ENCODE peak calls at places on chromosomes 2 and 18, in four cellular contexts. X is AG04450, W is H9, E is tibial artery. I is an unnamed sample. For H3K27me3, the result is how much of the 10 kb centered on the place peaks cover.

GRCh38 chr18:50097702-50098101 is 97.2 kb downstream of the MYO5B start:
- DNase-seq in X (no peak), W (no peak), E (no peak), I (no peak)

GRCh38 chr2:203693242-203693879 is 13.1 kb upstream of the CD28 start:
- DNase-seq in X (no peak), W (no peak), E (no peak), I (no peak)

GRCh38 chr18:39190508-39190907 is 1624.9 kb upstream of the CELF4 start:
- DNase-seq in X (no peak), W (no peak), E (no peak), I (no peak)

GRCh38 chr2:99171377-99172140 is 9.3 kb downstream of the MITD1 start:
- DNase-seq in X (no peak), W (no peak), E (no peak), I (no peak)

GRCh38 chr2:102122115-102122514 is 20.4 kb upstream of the IL1R1 start:
- DNase-seq in X (no peak), W (no peak), E (no peak), I (no peak)

GRCh38 chr2:119476301-119477117 is 44.9 kb downstream of the TMEM37 start:
- DNase-seq in X (peak), W (peak), E (peak), I (peak)

GRCh38 chr2:223980397-223980735 is 23.1 kb downstream of the MRPL44 start:
- DNase-seq in X (no peak), W (no peak), E (no peak), I (no peak)

GRCh38 chr2:72144746-72145657 is 2.7 kb downstream of the CYP26B1 start:
- DNase-seq in X (no peak), W (peak), E (peak), I (peak)

GRCh38 chr18:72652990-72653593 is 109.0 kb upstream of the CBLN2 start:
- DNase-seq in X (no peak), W (peak), E (no peak), I (no peak)

GRCh38 chr2:195575021-195575420 is 82.0 kb upstream of the SLC39A10 start:
- DNase-seq in X (no peak), W (no peak), E (no peak), I (no peak)

GRCh38 chr2:158777077-158777476 is 18.0 kb upstream of the DAPL1 start:
- DNase-seq in X (no peak), W (no peak), E (no peak), I (no peak)

GRCh38 chr18:48345596-48345995 is 63.6 kb downstream of the ZBTB7C start:
- DNase-seq in X (no peak), W (no peak), E (no peak), I (no peak)

GRCh38 chr2:20522311-20522710 is 75.4 kb downstream of the RHOB start:
- DNase-seq in X (no peak), W (no peak), E (no peak), I (no peak)

GRCh38 chr18:70293166-70293565 is 4.3 kb downstream of the SOCS6 start:
- DNase-seq in X (no peak), W (no peak), E (no peak), I (no peak)

GRCh38 chr2:10080536-10081304 is 509 bp upstream of the CYS1 start:
- DNase-seq in X (no peak), W (no peak), E (no peak), I (no peak)

GRCh38 chr18:41486581-41486980 is 468.5 kb upstream of the PIK3C3 start:
- DNase-seq in X (no peak), W (no peak), E (no peak), I (no peak)

GRCh38 chr18:10365901-10366300 is 88.5 kb upstream of the APCDD1 start:
- DNase-seq in X (no peak), W (no peak), E (no peak), I (no peak)

GRCh38 chr2:198961555-198961954 is 496.2 kb downstream of the SATB2 start:
- DNase-seq in X (no peak), W (no peak), E (no peak), I (no peak)

GRCh38 chr2:171824086-171824485 is 70.0 kb downstream of the SLC25A12 start:
- DNase-seq in X (no peak), W (no peak), E (no peak), I (no peak)

GRCh38 chr18:32258558-32259204 is 68.8 kb downstream of the MEP1B start:
- DNase-seq in X (no peak), W (no peak), E (no peak), I (no peak)

GRCh38 chr2:25543939-25544338 is 129.4 kb downstream of the DTNB start:
- DNase-seq in X (no peak), W (no peak), E (no peak), I (no peak)

GRCh38 chr2:232699110-232699509 is 2.0 kb downstream of the GIGYF2 start:
- DNase-seq in X (no peak), W (no peak), E (no peak), I (no peak)

GRCh38 chr2:20930928-20931327 is 108.0 kb upstream of the LDAH start:
- DNase-seq in X (no peak), W (no peak), E (no peak), I (no peak)

GRCh38 chr2:70548233-70548632 is 5.4 kb downstream of the TGFA start:
- DNase-seq in X (no peak), W (no peak), E (no peak), I (no peak)
- H3K27me3 ChIP-seq in X (under half), W (under half), E (under half), I (under half)

DNA sequence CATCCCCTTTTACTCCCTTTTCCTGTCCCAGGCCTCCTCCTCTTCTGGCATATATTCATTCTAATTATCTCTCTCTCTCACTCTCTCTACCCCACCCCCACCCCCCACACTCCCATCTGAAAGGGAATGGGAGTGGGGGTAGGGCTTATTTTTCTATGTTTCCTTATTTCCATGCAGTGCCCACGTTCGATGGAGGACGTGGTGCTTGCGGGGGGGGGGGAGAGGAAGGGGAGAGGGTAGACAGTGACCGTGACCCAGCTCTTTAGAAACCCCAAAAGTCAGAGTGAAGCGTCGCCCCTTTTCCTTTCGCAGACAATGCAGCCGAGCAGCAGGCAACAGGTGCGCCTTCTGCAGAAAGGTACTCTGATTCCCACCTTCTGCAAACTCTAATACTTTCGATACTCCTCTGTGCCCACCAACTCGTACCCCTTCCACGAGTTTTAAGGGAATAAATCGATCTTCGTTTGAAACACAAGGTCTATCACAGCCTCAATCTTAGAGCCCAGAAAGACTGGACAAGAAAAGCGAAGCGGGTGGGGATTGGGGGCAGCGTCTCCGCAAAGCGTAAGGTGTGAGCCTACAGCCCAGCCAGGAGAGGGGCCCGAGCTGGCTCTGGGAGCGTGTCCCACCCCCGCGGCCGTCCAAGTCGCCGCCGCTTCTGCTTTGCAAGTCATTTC is 891 bp upstream of the NR4A2 start:
- DNase-seq in X (no peak), W (no peak), E (no peak), I (no peak)
- H3K27me3 ChIP-seq in X (under half), W (under half), E (under half), I (under half)

GRCh38 chr2:8494589-8494988 is 187.3 kb upstream of the ID2 start:
- DNase-seq in X (no peak), W (no peak), E (peak), I (no peak)
- H3K27me3 ChIP-seq in X (under half), W (under half), E (under half), I (under half)

GRCh38 chr2:219448776-219449476 is 14.3 kb downstream of the SPEG start:
- DNase-seq in X (no peak), W (peak), E (peak), I (no peak)
- H3K27me3 ChIP-seq in X (under half), W (under half), E (under half), I (under half)

DNA sequence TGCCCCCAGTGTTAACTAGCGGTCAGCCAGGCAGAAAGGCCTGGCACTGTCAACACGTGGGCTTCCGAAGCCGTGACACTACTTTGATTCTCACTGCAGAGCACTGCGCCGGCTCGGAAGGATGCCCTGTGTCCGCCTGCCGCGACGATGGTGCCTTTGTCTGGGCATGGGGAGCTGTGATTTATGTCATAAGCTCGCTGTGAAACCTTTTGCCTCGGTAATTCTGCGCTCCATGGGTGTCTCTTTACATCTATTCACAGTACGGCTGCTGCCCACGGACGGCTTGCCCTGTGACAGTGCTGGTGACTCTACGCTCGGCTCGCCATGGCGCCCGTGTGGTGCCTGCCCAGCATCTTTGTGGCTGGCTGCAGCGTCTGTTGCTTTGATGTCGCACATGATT is 43.1 kb upstream of the GBX2 start:
- DNase-seq in X (no peak), W (no peak), E (peak), I (no peak)
- H3K27me3 ChIP-seq in X (under half), W (under half), E (under half), I (under half)